ENCODE peak calls at places on chromosome 12, in seven cellular contexts. X is adrenal gland, A is A549, Z is ovary, N is H1, R is tibial nerve, J is uterus. W is an unnamed sample.

GRCh38 chr12:14678547-14678946 is 17.9 kb downstream of the GUCY2C start:
- DNase-seq in Z (no peak), N (no peak), J (no peak), A (no peak), R (no peak), X (no peak), W (no peak)

GRCh38 chr12:19775241-19775640 is 335.9 kb downstream of the AEBP2 start:
- DNase-seq in R (no peak), Z (no peak), N (no peak), A (no peak), J (no peak), X (no peak), W (no peak)

GRCh38 chr12:91370086-91370868 is 187.7 kb upstream of the DCN start:
- DNase-seq in X (no peak), J (no peak), A (no peak), N (no peak), R (no peak), Z (no peak), W (no peak)

GRCh38 chr12:120037851-120038250 is 48.8 kb downstream of the BICDL1 start:
- DNase-seq in J (no peak), A (no peak), N (no peak), R (no peak), X (no peak), Z (no peak), W (no peak)

GRCh38 chr12:27821259-27821973 is 41.4 kb upstream of the MANSC4 start:
- DNase-seq in A (peak), X (peak), R (peak), N (peak), J (peak), Z (peak), W (peak)

GRCh38 chr12:1073652-1074051 is 82.6 kb downstream of the ERC1 start:
- DNase-seq in R (no peak), X (no peak), N (no peak), Z (no peak), A (no peak), J (no peak), W (no peak)

GRCh38 chr12:80056232-80056631 is 43.1 kb upstream of the OTOGL start:
- DNase-seq in A (no peak), R (no peak), J (no peak), Z (no peak), X (no peak), N (no peak), W (no peak)

GRCh38 chr12:2212537-2212936 is 159.8 kb downstream of the CACNA1C start:
- DNase-seq in X (no peak), J (no peak), A (no peak), Z (no peak), N (no peak), R (no peak), W (no peak)

GRCh38 chr12:57765003-57765697 is 1.7 kb downstream of the CYP27B1 start:
- DNase-seq in Z (no peak), X (no peak), J (no peak), R (no peak), N (no peak), A (peak), W (peak)

GRCh38 chr12:111384596-111384995 is 15.7 kb upstream of the PHETA1 start:
- DNase-seq in R (no peak), N (no peak), J (no peak), X (no peak), Z (no peak), A (no peak), W (no peak)

GRCh38 chr12:131195796-131196195 is 242.1 kb downstream of the ADGRD1 start:
- DNase-seq in R (no peak), N (no peak), X (no peak), A (no peak), Z (no peak), J (no peak), W (no peak)

GRCh38 chr12:88986056-88986455 is 366.2 kb downstream of the DUSP6 start:
- DNase-seq in X (no peak), J (no peak), R (no peak), N (no peak), Z (no peak), A (no peak), W (no peak)

GRCh38 chr12:109572506-109572845 is 828 bp downstream of the MMAB start:
- DNase-seq in N (no peak), Z (no peak), J (no peak), A (no peak), R (no peak), X (no peak), W (no peak)

GRCh38 chr12:3271639-3272038 is 194.5 kb downstream of the TSPAN9 start:
- DNase-seq in N (no peak), Z (no peak), A (no peak), R (no peak), X (no peak), J (no peak), W (no peak)

GRCh38 chr12:76242813-76243540 is 105.2 kb downstream of the BBS10 start:
- DNase-seq in R (no peak), A (no peak), N (no peak), J (no peak), Z (no peak), X (no peak), W (no peak)

GRCh38 chr12:54858562-54858961 is 4.2 kb downstream of the MUCL1 start:
- DNase-seq in X (no peak), A (no peak), J (no peak), Z (no peak), N (no peak), R (no peak), W (no peak)

GRCh38 chr12:9773216-9773877 is 12.6 kb upstream of the CD69 start:
- DNase-seq in A (no peak), R (no peak), J (no peak), N (no peak), X (no peak), Z (no peak), W (no peak)

GRCh38 chr12:4134833-4135597 is 138.5 kb upstream of the CCND2 start:
- DNase-seq in X (no peak), J (no peak), A (no peak), R (no peak), Z (no peak), N (no peak), W (no peak)

GRCh38 chr12:85016423-85016822 is 19.7 kb downstream of the TSPAN19 start:
- DNase-seq in N (no peak), Z (no peak), J (no peak), A (peak), X (no peak), R (peak), W (no peak)

DNA sequence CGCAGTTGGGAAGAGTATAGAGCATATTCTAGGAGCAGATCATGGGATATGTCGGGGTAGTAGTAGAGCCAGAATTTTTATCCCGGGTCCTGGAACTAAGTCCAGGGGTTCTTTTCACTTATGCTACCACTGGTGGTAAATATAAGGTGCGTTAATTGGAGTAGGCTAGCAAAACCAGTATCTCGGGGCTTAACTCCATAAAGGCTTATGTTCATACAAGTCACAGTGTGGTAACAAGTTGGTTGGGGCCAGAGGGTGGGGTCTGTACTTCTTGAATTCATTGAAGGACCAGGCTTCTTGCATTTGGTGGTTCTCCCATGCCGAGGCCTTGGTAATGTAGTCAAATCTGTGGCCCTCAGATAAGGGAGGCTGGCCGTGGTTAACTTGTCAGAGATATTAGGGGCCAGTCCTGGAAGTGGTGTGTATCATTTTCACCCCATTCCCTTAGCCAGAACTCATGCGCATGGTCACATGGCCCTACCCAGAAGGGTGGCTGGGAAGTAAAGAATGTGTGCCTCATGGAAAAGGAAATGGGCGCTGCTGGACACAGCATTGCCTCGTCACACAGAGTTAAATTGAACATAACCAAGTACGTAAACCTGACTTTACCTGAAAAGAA is 1.5 kb upstream of the ZNF641 start:
- DNase-seq in X (no peak), N (no peak), J (no peak), Z (no peak), A (no peak), R (no peak), W (no peak)
- TF ChIP-seq POLR2A in X (no peak), N (no peak), J (no peak), Z (no peak), A (no peak), R (no peak), W (no peak)

DNA sequence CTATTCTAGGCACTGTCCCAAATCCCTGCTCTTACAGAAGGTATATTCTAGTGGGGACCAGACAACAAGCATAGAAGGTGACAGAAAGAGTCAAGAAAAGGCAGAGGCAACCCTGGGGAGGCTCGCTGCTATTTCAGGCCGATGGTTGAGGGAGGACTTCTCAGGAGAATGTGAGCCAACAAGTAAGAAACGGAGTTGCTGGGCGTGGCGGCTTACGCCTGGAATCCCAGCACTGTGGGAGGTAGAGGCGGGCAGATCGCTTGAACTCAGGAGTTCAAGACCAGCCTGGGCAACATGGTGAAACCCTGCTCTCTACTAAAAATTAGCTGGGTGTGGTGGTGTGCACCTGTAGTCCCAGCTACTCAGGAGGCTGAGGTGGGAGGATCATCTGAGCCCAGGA is 4.7 kb upstream of the GOLGA3 start:
- DNase-seq in Z (no peak), R (no peak), N (no peak), J (no peak), A (no peak), X (no peak), W (no peak)
- TF ChIP-seq CTCF in Z (no peak), R (no peak), N (no peak), J (no peak), A (no peak), X (no peak), W (no peak)

DNA sequence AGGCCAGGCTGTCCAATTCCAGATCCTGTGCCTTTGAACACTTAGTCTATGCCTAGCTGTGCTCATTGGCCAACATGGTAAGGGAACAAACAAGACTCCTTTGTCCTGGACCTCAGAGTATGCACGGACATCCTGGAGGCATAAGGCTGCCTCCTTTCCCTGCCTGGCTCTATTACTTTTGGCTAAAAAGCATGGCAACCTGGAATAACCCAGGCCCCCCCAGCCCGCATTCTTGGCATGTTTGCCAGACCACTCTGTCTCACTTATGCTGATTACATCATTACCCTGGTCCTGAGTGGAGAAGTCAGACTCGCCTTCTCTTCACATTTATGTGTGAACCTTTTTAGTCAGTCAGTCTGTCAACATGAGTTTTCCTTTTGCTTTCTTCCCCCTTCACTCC is 58.0 kb upstream of the ELK3 start:
- DNase-seq in Z (no peak), R (no peak), N (no peak), X (no peak), J (no peak), A (no peak), W (no peak)
- H3K4me3 ChIP-seq in Z (no peak), R (no peak), N (no peak), X (no peak), J (no peak), A (no peak), W (no peak)

DNA sequence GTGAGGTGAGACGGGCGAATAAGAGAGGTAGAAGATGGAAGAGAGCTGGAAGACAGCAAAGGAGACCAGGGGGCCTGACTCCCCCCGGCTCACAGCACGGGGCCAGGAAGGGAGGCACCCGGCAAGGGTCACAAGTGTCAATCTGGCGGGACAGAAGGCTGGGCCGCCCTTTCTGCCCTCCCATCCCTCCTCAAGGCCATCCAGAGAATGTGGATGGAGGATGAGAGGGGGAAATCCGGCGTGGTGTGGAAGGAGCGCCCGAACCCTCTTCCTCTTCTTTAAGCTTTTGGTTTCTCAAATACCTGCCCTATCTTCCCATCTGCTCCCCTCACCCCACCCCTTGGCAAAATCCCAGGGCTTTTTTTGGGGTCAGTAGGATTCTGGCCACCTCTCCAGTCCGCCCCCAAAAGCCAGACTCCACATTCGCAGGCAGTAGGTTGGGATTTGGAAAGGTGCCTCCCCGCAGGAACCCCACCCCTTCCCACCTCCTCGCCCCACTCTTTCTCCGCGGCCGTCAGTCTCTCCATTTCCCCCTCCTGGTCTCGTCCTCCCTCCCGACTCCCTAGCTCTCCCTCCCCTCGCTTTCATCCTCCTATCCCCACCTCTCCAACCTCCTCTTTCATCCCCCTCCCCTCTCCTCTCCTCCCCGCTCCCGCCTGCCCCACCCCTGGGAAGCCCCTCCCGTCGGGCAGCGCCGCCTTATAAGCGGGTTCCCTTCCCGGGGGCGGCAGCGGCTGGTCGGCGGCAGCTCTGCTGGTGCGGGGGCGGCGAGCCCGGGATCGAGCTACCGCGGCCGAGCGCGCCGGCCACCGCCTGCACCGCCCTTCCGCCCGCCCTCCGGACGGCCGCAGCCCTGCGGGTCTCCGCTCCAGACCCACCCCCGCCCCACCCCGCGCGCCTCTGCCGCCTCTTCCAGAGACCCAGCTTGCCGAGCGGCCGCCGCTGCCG is at the start of gene PTMS:
- DNase-seq in X (peak), A (peak), J (peak), Z (peak), N (no peak), R (peak), W (peak)
- TF ChIP-seq POLR2A in X (peak), A (peak), J (peak), Z (peak), N (no peak), R (peak), W (peak)

GRCh38 chr12:126051611-126052107 is 986.4 kb downstream of the AACS start:
- DNase-seq in A (no peak), X (no peak), J (no peak), Z (no peak), N (no peak), R (no peak), W (no peak)
- TF ChIP-seq CTCF in A (no peak), X (no peak), J (no peak), Z (no peak), N (no peak), R (no peak), W (no peak)

DNA sequence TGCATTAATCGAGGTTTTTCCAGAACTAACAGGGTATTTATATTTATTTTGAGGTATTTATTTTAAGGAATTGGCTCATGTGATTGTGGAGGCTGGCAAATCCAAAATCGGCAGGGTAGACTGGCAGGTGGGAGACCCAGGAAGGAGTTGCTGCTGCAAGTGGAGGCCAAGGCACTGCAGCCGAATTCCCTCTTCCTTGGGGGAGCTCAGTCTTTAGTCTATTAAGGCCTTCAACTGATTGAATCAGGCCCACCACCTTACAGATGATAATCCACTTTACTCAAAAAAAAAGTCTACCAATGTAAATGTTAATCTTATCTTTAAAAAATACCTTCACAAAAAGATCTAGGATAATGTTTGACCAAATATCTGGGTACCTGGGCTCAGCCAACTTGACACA is 1.2 kb upstream of the OAS2 start:
- DNase-seq in J (no peak), Z (no peak), A (no peak), N (no peak), X (no peak), R (no peak), W (no peak)
- H3K4me3 ChIP-seq in J (no peak), Z (no peak), A (no peak), N (no peak), X (no peak), R (no peak), W (no peak)

GRCh38 chr12:51906452-51907082 is 737 bp upstream of the ACVRL1 start:
- DNase-seq in A (no peak), N (no peak), J (peak), R (no peak), X (no peak), Z (no peak), W (no peak)

GRCh38 chr12:51907864-51908425 is 641 bp downstream of the ACVRL1 start:
- DNase-seq in J (no peak), Z (no peak), X (no peak), A (no peak), N (no peak), R (no peak), W (no peak)

GRCh38 chr12:51907083-51907863 is at the start of gene ACVRL1:
- DNase-seq in A (no peak), X (no peak), R (no peak), Z (no peak), J (no peak), N (no peak), W (no peak)

GRCh38 chr12:51904951-51905471 is 2.3 kb upstream of the ACVRL1 start:
- DNase-seq in A (no peak), J (peak), X (no peak), Z (no peak), R (no peak), N (no peak), W (peak)

GRCh38 chr12:51905507-51906438 is 1.5 kb upstream of the ACVRL1 start:
- DNase-seq in X (no peak), Z (peak), R (peak), A (no peak), J (peak), N (no peak), W (peak)
- TF ChIP-seq POLR2A in X (peak), Z (no peak), R (no peak), A (no peak), J (no peak), N (no peak), W (peak)

GRCh38 chr12:66036317-66036716 is 94.2 kb downstream of the LLPH start:
- DNase-seq in N (no peak), X (peak), Z (no peak), R (no peak), A (peak), J (peak), W (peak)
- TF ChIP-seq CTCF in N (no peak), X (peak), Z (no peak), R (no peak), A (no peak), J (no peak), W (no peak)

DNA sequence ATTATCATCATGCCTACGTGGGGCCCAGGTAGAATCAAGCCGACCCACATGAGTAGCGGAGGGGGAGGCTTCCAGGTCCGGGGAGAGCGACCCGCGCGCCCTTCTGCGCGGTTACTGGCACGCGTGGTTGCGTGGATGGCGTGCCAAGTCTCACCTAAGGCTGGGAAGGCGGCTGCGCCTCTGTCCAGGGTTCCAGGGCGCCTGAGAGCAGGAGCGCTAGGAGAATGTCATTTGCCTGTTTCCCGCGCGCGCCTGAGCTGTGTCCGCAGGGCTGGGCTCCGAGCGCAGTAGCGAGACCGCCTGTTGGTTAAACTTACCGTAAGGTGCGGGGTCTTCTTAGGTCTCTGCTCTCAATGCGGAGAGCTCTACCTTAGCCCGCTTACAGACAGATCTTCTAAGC is 1539.3 kb upstream of the TMEM132C start:
- DNase-seq in Z (no peak), A (no peak), N (no peak), R (no peak), X (no peak), J (no peak), W (no peak)
- H3K4me3 ChIP-seq in Z (no peak), A (no peak), N (peak), R (no peak), X (no peak), J (no peak), W (no peak)